ENCODE peak calls at places on chromosomes 12 and 14, in five cellular contexts. Q is left ventricle myocardium inferior, I is psoas muscle, A is pancreas, O is RWPE1. V is an unnamed sample.

GRCh38 chr14:100904307-100905019 is 941 bp upstream of the RTL1 start:
- DNase-seq in Q (no peak), I (no peak), A (peak), O (no peak), V (no peak)

GRCh38 chr12:3061129-3061857 is 15.9 kb upstream of the TSPAN9 start:
- DNase-seq in Q (no peak), I (no peak), A (no peak), O (no peak), V (no peak)

GRCh38 chr14:19917955-19918518 is 2.4 kb upstream of the OR4K5 start:
- DNase-seq in Q (no peak), I (no peak), A (no peak), O (no peak), V (no peak)

GRCh38 chr12:22060261-22060660 is 14.2 kb downstream of the CMAS start:
- DNase-seq in Q (no peak), I (no peak), A (no peak), O (no peak), V (no peak)

GRCh38 chr14:70663707-70664179 is 22.0 kb downstream of the TTC9 start:
- DNase-seq in Q (no peak), I (peak), A (no peak), O (no peak), V (peak)

GRCh38 chr12:40253936-40254335 is 29.1 kb downstream of the LRRK2 start:
- DNase-seq in Q (no peak), I (no peak), A (no peak), O (no peak), V (no peak)

GRCh38 chr14:54600685-54601084 is 33.8 kb downstream of the SAMD4A start:
- DNase-seq in Q (no peak), I (no peak), A (no peak), O (no peak), V (no peak)

GRCh38 chr12:1195513-1195912 is 204.5 kb downstream of the ERC1 start:
- DNase-seq in Q (no peak), I (no peak), A (no peak), O (no peak), V (no peak)

GRCh38 chr12:65881965-65882413 is 57.7 kb downstream of the HMGA2 start:
- DNase-seq in Q (peak), I (peak), A (peak), O (no peak), V (no peak)

GRCh38 chr14:95173518-95173917 is 16.2 kb upstream of the DICER1 start:
- DNase-seq in Q (no peak), I (no peak), A (no peak), O (no peak), V (no peak)

GRCh38 chr12:77940566-77940965 is 109.9 kb downstream of the NAV3 start:
- DNase-seq in Q (no peak), I (no peak), A (no peak), O (no peak), V (no peak)

GRCh38 chr12:1171657-1172056 is 180.6 kb downstream of the ERC1 start:
- DNase-seq in Q (no peak), I (no peak), A (no peak), O (peak), V (peak)

GRCh38 chr14:50932592-50933500 is 11.4 kb downstream of the PYGL start:
- DNase-seq in Q (no peak), I (no peak), A (no peak), O (no peak), V (no peak)

GRCh38 chr14:51443195-51444018 is 203.4 kb downstream of the TMX1 start:
- DNase-seq in Q (no peak), I (no peak), A (no peak), O (no peak), V (no peak)

GRCh38 chr12:12491634-12492033 is 71.0 kb downstream of the DUSP16 start:
- DNase-seq in Q (no peak), I (no peak), A (no peak), O (no peak), V (no peak)

GRCh38 chr12:123062682-123063426 is 82.4 kb downstream of the ARL6IP4 start:
- DNase-seq in Q (no peak), I (peak), A (no peak), O (peak), V (peak)

GRCh38 chr14:91207008-91207407 is 37.5 kb downstream of the GPR68 start:
- DNase-seq in Q (no peak), I (no peak), A (no peak), O (no peak), V (no peak)

GRCh38 chr14:64733321-64733720 is 29.1 kb downstream of the PLEKHG3 start:
- DNase-seq in Q (peak), I (no peak), A (peak), O (no peak), V (no peak)

GRCh38 chr14:37599527-37600368 is 4.3 kb downstream of the TTC6 start:
- DNase-seq in Q (no peak), I (no peak), A (peak), O (no peak), V (no peak)

GRCh38 chr12:103498990-103499389 is 3.2 kb upstream of the C12orf42 start:
- DNase-seq in Q (no peak), I (no peak), A (no peak), O (no peak), V (no peak)

GRCh38 chr12:80684077-80684495 is 23.3 kb upstream of the MYF6 start:
- DNase-seq in Q (no peak), I (no peak), A (no peak), O (no peak), V (no peak)

GRCh38 chr14:69532561-69533335 is 41.9 kb downstream of the CCDC177 start:
- DNase-seq in Q (no peak), I (no peak), A (no peak), O (no peak), V (peak)

GRCh38 chr12:6200266-6201198 is at the start of gene CD9:
- DNase-seq in Q (peak), I (peak), A (peak), O (peak), V (peak)

GRCh38 chr14:55942826-55943225 is 175.4 kb upstream of the PELI2 start:
- DNase-seq in Q (no peak), I (no peak), A (no peak), O (no peak), V (no peak)
- H3K27ac ChIP-seq in Q (no peak), I (no peak), A (no peak), O (no peak), V (no peak)

GRCh38 chr12:120902846-120903381 is 1.2 kb downstream of the SPPL3 start:
- DNase-seq in Q (no peak), I (no peak), A (no peak), O (no peak), V (no peak)
- H3K27ac ChIP-seq in Q (peak), I (peak), A (peak), O (peak), V (no peak)

GRCh38 chr12:116164976-116165425 is 112.5 kb downstream of the MED13L start:
- DNase-seq in Q (no peak), I (no peak), A (no peak), O (peak), V (peak)
- H3K27ac ChIP-seq in Q (peak), I (peak), A (no peak), O (peak), V (peak)

GRCh38 chr12:46523446-46523845 is 150.9 kb upstream of the SLC38A2 start:
- DNase-seq in Q (no peak), I (no peak), A (no peak), O (no peak), V (no peak)
- H3K27ac ChIP-seq in Q (peak), I (no peak), A (no peak), O (no peak), V (no peak)

DNA sequence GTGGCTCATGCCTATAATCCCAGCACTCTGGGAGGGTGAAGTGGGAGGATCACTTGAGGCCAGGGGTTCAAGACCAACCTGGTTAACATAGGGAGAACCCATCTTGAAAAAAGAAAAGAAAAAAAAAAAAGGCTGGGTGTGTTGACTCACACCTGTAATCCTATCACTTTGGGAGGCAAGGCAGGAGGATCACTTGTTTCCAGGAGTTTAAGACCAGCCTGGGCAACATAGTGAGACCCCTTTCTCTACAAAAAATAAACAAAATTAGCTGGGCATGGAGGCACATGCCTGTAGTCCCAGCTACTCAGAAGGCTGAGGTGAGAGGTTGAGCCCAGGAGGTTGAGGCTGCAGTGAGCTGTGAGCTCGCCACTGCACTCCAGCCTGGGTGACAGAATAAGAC is 23.0 kb upstream of the LRP1-AS start:
- DNase-seq in Q (no peak), I (no peak), A (no peak), O (no peak), V (no peak)
- H3K27ac ChIP-seq in Q (no peak), I (no peak), A (no peak), O (peak), V (no peak)

GRCh38 chr12:105120551-105120950 is 13.0 kb downstream of the WASHC4 start:
- DNase-seq in Q (no peak), I (no peak), A (no peak), O (no peak), V (no peak)
- H3K27ac ChIP-seq in Q (no peak), I (no peak), A (no peak), O (no peak), V (no peak)

GRCh38 chr12:26748412-26748740 is 84.6 kb downstream of the ITPR2 start:
- DNase-seq in Q (no peak), I (no peak), A (no peak), O (no peak), V (no peak)
- H3K27ac ChIP-seq in Q (no peak), I (no peak), A (no peak), O (peak), V (no peak)

GRCh38 chr12:130086777-130087176 is 75.5 kb upstream of the FZD10 start:
- DNase-seq in Q (no peak), I (no peak), A (no peak), O (no peak), V (no peak)
- H3K27ac ChIP-seq in Q (no peak), I (no peak), A (no peak), O (no peak), V (no peak)

DNA sequence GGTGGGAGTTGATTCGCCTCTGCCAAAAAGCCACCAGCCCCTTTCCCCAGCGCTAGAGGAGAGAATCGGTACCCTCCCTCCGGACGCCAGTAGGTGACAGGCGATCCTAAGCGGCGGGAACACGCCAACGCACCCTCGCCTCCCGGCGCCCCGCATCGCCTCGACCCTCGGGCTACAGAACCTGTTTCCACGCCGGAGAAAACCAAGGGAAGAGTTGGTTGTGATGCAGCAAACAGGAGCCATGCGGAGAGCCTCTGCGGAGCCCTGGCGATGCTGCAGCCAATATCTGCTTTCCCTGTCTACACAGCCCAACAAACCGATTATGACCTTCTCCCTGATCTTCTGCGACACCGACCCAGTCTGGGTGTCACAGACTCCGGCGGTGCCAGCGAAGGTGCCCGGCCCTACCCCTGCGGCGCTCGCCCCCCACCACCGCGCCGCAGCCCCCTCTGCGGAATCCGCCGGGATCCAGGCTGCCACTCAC is 523 bp downstream of the PRICKLE1 start:
- DNase-seq in Q (peak), I (peak), A (peak), O (peak), V (peak)
- H3K27ac ChIP-seq in Q (peak), I (peak), A (peak), O (peak), V (no peak)

DNA sequence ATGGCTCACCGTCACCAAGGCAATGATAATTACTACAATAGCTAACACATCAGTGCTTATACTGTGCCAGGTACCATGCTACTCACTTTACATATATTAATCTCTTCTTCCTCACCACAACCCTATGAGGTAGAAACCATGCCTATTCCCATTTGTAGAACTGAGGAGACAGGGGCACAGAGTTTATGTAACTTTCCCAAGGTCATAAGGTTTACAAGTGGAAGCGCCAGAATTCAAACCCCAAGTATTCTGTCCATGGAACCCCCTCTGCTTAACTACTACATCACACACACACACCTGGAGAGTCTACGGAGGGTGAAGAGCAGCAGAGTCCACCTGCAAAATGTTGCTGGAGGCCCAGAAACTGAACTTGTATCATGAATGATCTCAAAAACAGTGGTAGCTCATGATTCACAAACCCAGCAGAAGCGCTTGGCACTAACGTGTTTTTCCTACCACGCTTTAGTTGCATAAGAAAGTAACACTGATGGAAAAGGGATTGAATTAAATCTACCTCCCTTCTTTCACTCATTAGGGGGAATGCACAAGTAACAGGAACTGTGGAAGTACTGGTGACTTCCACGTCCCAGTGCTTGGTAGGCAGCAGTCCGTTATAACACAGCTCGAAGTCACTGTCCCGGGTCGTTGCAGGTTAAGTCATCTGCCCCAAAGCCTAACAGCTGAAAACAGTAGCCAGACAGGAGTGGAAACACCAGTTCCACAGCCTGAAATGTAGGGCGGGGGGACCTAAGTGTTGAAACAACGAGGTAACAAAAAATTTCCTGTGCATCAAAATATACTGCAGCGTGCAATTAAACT is 2.0 kb downstream of the ITPR2 start:
- DNase-seq in Q (no peak), I (no peak), A (no peak), O (no peak), V (no peak)
- H3K27ac ChIP-seq in Q (no peak), I (no peak), A (peak), O (no peak), V (no peak)

V was measured in PC-9.